ENCODE peak calls at places on chromosomes 16 and 17, in six cellular contexts. O is sigmoid colon, P is upper lobe of left lung, I is tibial nerve, J is transverse colon, M is K562. C is an unnamed sample.

GRCh38 chr16:88375236-88376052 is 7.3 kb upstream of the ZNF469 start:
- DNase-seq in O (peak), P (peak), I (no peak), J (no peak), M (no peak), C (peak)

GRCh38 chr17:64694207-64694606 is 32.1 kb upstream of the SMURF2 start:
- DNase-seq in O (no peak), P (no peak), I (peak), J (peak), M (peak), C (peak)

GRCh38 chr17:31508310-31509094 is 117.0 kb downstream of the RAB11FIP4 start:
- DNase-seq in O (no peak), P (peak), I (no peak), J (no peak), M (peak), C (no peak)

GRCh38 chr17:31907342-31907975 is 6.0 kb upstream of the UTP6 start:
- DNase-seq in O (peak), P (no peak), I (peak), J (peak), M (peak), C (peak)

GRCh38 chr16:11175850-11176341 is 80.1 kb downstream of the SOCS1 start:
- DNase-seq in O (no peak), P (no peak), I (no peak), J (no peak), M (no peak), C (no peak)

GRCh38 chr16:4067262-4068001 is 48.8 kb downstream of the ADCY9 start:
- DNase-seq in O (peak), P (no peak), I (peak), J (no peak), M (no peak), C (no peak)

GRCh38 chr16:23397464-23397863 is 55.5 kb downstream of the COG7 start:
- DNase-seq in O (peak), P (no peak), I (no peak), J (no peak), M (no peak), C (no peak)

GRCh38 chr17:45406107-45406506 is 26.6 kb downstream of the ARHGAP27 start:
- DNase-seq in O (no peak), P (no peak), I (no peak), J (no peak), M (no peak), C (no peak)

GRCh38 chr17:15213381-15214087 is 51.6 kb downstream of the PMP22 start:
- DNase-seq in O (no peak), P (no peak), I (no peak), J (no peak), M (peak), C (no peak)

GRCh38 chr17:71828182-71828596 is 292.6 kb upstream of the SOX9 start:
- DNase-seq in O (no peak), P (no peak), I (no peak), J (no peak), M (no peak), C (no peak)

GRCh38 chr17:63451150-63451549 is 5.0 kb upstream of the CYB561 start:
- DNase-seq in O (no peak), P (no peak), I (no peak), J (no peak), M (no peak), C (no peak)

GRCh38 chr17:38745545-38745944 is 2.6 kb downstream of the PCGF2 start:
- DNase-seq in O (no peak), P (no peak), I (peak), J (no peak), M (peak), C (peak)

GRCh38 chr17:46877466-46877865 is 26.1 kb downstream of the WNT9B start:
- DNase-seq in O (peak), P (no peak), I (no peak), J (no peak), M (no peak), C (no peak)

GRCh38 chr16:83733301-83733700 is 74.5 kb upstream of the HSBP1 start:
- DNase-seq in O (no peak), P (no peak), I (no peak), J (no peak), M (no peak), C (no peak)

GRCh38 chr17:45436625-45437460 is 4.2 kb upstream of the ARHGAP27 start:
- DNase-seq in O (peak), P (peak), I (no peak), J (no peak), M (no peak), C (no peak)

GRCh38 chr16:57012353-57012752 is 23.0 kb downstream of the NLRC5 start:
- DNase-seq in O (no peak), P (no peak), I (no peak), J (no peak), M (peak), C (no peak)

GRCh38 chr17:55845385-55845784 is 94.5 kb downstream of the PCTP start:
- DNase-seq in O (peak), P (peak), I (peak), J (peak), M (no peak), C (peak)

GRCh38 chr16:46972971-46973456 is 460 bp downstream of the DNAJA2 start:
- DNase-seq in O (peak), P (peak), I (no peak), J (peak), M (peak), C (no peak)

GRCh38 chr17:81510798-81511549 is 1.6 kb downstream of the ACTG1 start:
- DNase-seq in O (no peak), P (peak), I (no peak), J (no peak), M (no peak), C (no peak)

GRCh38 chr16:23377071-23377931 is 75.2 kb downstream of the SCNN1B start:
- DNase-seq in O (no peak), P (peak), I (no peak), J (no peak), M (no peak), C (no peak)

GRCh38 chr17:17084317-17084835 is 42.1 kb downstream of the MPRIP start:
- DNase-seq in O (peak), P (no peak), I (no peak), J (no peak), M (no peak), C (no peak)

GRCh38 chr17:65134035-65134434 is 3.1 kb upstream of the RGS9 start:
- DNase-seq in O (no peak), P (no peak), I (no peak), J (no peak), M (no peak), C (no peak)

GRCh38 chr16:52494621-52495020 is 52.3 kb downstream of the TOX3 start:
- DNase-seq in O (no peak), P (no peak), I (no peak), J (no peak), M (no peak), C (no peak)

GRCh38 chr16:79672524-79672923 is 72.0 kb upstream of the MAF start:
- DNase-seq in O (no peak), P (no peak), I (no peak), J (no peak), M (no peak), C (no peak)

GRCh38 chr17:75273968-75274708 is 3.1 kb upstream of the MIF4GD start:
- DNase-seq in O (no peak), P (no peak), I (no peak), J (no peak), M (peak), C (no peak)

GRCh38 chr16:67917852-67918236 is 13.8 kb downstream of the CTRL start:
- DNase-seq in O (no peak), P (no peak), I (no peak), J (no peak), M (peak), C (no peak)

GRCh38 chr16:28149016-28149888 is 62.5 kb downstream of the XPO6 start:
- DNase-seq in O (no peak), P (no peak), I (no peak), J (no peak), M (no peak), C (no peak)

GRCh38 chr16:11755022-11755760 is 12.5 kb upstream of the TXNDC11 start:
- DNase-seq in O (no peak), P (no peak), I (no peak), J (no peak), M (no peak), C (no peak)

GRCh38 chr17:79372470-79373238 is 238.2 kb downstream of the RBFOX3 start:
- DNase-seq in O (no peak), P (no peak), I (no peak), J (peak), M (peak), C (no peak)

GRCh38 chr17:9865585-9865984 is 39.5 kb downstream of the RCVRN start:
- DNase-seq in O (no peak), P (no peak), I (no peak), J (no peak), M (no peak), C (no peak)

GRCh38 chr16:2149630-2150417 is 1.4 kb downstream of the RAB26 start:
- DNase-seq in O (no peak), P (no peak), I (no peak), J (no peak), M (peak), C (no peak)

GRCh38 chr16:27636453-27637200 is 86.7 kb downstream of the KATNIP start:
- DNase-seq in O (no peak), P (no peak), I (no peak), J (no peak), M (no peak), C (no peak)

GRCh38 chr17:13568746-13569739 is 32.7 kb downstream of the HS3ST3A1 start:
- DNase-seq in O (no peak), P (no peak), I (no peak), J (no peak), M (no peak), C (no peak)

GRCh38 chr17:48012151-48012520 is 25.5 kb downstream of the COPZ2 start:
- DNase-seq in O (no peak), P (peak), I (no peak), J (peak), M (peak), C (no peak)

GRCh38 chr16:301235-301634 is 18.3 kb downstream of the PDIA2 start:
- DNase-seq in O (no peak), P (no peak), I (no peak), J (no peak), M (no peak), C (no peak)

GRCh38 chr16:80875616-80876015 is 71.2 kb upstream of the CDYL2 start:
- DNase-seq in O (no peak), P (no peak), I (no peak), J (no peak), M (no peak), C (no peak)

GRCh38 chr17:29586676-29587469 is 2.6 kb downstream of the GIT1 start:
- DNase-seq in O (no peak), P (no peak), I (no peak), J (no peak), M (no peak), C (no peak)

GRCh38 chr17:29588017-29588557 is 1.4 kb downstream of the GIT1 start:
- DNase-seq in O (no peak), P (no peak), I (no peak), J (no peak), M (no peak), C (peak)

GRCh38 chr17:29588561-29589411 is 662 bp downstream of the GIT1 start:
- DNase-seq in O (no peak), P (peak), I (no peak), J (peak), M (peak), C (peak)

GRCh38 chr17:29589524-29590260 is at the start of gene GIT1:
- DNase-seq in O (peak), P (peak), I (peak), J (peak), M (peak), C (peak)

DNA sequence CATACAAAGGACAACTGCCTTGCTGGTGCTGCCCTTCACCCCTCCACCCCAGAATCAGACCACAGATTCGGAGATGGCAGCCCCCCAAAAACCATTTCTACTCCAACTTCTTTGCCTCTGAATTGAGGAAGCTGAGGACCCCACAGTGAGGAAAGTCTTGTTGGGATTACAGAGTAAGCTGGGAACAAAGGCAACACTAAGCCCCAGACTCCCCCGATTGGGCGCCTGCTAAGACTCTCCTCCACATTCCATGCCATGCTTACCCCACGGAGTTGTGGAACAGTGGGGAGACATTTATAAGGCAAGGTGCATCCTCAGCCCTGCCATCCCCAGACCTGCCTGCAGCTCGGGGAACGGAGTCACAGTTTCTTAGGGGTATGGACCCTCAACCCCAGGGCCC is 1.9 kb downstream of the GIT1 start:
- DNase-seq in O (no peak), P (no peak), I (no peak), J (no peak), M (no peak), C (no peak)
- H3K27ac ChIP-seq in O (peak), P (peak), I (peak), J (peak), M (no peak), C (no peak)

DNA sequence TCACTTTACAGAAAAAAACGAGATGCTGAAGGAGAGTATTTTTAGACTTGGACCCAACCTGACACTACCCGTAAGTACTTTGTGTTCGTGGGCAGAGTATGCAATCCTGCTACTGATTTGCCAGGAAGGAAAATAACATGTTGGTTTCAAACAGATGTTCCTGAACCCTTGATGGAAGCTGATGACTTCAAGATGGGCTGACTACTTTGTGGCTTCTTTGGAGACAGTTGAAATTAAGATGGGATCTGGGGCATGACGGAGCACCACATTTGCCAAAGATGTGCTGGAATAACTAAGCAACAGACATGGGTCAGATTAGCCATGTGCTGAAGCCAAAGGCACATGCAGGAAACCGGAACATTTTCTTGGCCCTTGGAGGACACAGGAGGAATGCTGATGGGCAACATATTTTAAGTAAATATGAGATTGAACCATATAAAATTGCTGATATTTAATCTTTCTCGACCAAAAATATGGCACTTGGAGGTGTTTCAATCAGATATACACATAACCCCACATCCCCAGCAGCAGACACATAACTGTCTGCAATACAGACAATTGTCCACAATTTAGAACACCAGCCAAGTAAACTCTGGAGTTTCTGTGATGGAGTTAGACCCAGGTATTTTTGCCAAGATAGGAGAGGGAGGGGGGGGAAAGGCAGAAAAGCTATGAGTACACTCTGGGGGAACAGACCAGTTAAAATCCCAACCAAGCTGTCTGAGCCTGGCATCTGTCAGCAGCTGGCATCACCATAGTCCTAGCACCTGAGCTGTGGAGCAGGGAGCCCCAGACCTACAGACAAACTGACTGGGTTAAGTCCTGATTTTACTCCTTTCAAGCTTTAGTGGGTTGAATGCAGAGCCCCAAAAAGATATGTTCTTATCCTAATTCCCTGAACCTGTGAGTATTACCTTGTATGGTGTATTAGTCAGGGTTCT is 329.4 kb upstream of the CDH5 start:
- DNase-seq in O (no peak), P (no peak), I (peak), J (no peak), M (no peak), C (no peak)
- TF ChIP-seq EP300 in O (no peak), P (no peak), I (peak), J (peak), M (no peak), C (no peak)

GRCh38 chr17:1577186-1577585 is 14.6 kb upstream of the PITPNA start:
- DNase-seq in O (peak), P (peak), I (peak), J (peak), M (no peak), C (peak)
- TF ChIP-seq POLR2A in O (no peak), P (no peak), I (no peak), J (no peak), M (no peak), C (peak)

GRCh38 chr17:29596811-29597210 is 3.9 kb downstream of the ANKRD13B start:
- DNase-seq in O (no peak), P (no peak), I (no peak), J (no peak), M (peak), C (no peak)

GRCh38 chr17:29595943-29596774 is 3.2 kb downstream of the ANKRD13B start:
- DNase-seq in O (no peak), P (no peak), I (no peak), J (no peak), M (no peak), C (no peak)

GRCh38 chr17:29595107-29595942 is 2.4 kb downstream of the ANKRD13B start:
- DNase-seq in O (no peak), P (no peak), I (no peak), J (no peak), M (no peak), C (no peak)

GRCh38 chr17:29594441-29595090 is 1.6 kb downstream of the ANKRD13B start:
- DNase-seq in O (no peak), P (no peak), I (no peak), J (peak), M (no peak), C (peak)

DNA sequence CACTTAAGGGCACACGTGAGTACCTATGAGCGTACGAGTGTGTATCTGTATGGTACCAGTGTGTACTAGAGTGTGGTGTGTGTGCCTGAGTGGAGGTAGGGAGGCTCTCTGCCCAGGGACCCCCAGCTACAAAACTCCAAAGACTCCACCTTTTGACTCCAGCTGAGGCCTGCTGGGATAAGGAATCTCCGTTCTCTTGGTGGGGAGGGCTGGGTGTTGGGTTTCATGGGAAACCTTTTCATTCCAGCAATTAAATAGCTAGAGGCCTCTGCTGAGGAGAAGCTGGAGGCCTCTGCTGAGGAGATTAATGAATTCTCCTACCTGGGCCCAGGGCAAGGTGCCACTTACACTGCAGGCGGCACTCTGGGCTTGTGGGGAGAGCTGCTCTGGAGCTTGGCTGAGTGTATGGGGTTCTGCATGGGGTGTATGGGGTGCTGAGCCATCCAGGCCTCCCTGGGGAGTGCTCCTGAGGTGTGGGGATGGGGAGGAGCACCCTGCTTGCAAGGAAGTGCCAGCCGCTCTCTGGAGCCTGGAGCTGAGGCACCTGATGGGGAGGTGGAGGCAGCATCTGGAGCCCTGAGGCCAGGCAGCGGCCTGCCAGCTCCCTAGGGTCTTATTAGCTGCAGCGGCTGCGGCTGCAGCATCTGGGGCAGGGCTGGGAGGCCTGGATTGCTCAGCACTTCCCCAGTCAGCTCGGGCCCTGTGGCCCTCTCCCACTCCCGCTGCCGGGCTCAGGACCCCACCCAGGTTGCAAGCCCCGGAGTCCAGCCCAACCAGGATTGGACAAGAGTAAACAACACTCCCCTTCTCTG is 4.6 kb downstream of the ANKRD13B start:
- DNase-seq in O (peak), P (no peak), I (no peak), J (no peak), M (no peak), C (no peak)
- H3K27ac ChIP-seq in O (no peak), P (no peak), I (peak), J (no peak), M (no peak), C (peak)

GRCh38 chr16:13110124-13110796 is 208.9 kb downstream of the SHISA9 start:
- DNase-seq in O (peak), P (no peak), I (no peak), J (no peak), M (no peak), C (no peak)
- TF ChIP-seq EP300 in O (no peak), P (no peak), I (peak), J (no peak), M (no peak), C (no peak)

GRCh38 chr17:57084802-57085447 is at the start of gene AKAP1:
- DNase-seq in O (peak), P (peak), I (peak), J (peak), M (peak), C (peak)
- TF ChIP-seq POLR2A in O (peak), P (no peak), I (peak), J (peak), M (peak), C (peak)

C was measured in ovary.